ENCODE peak calls at places on chromosomes 16 and 17, in ten cellular contexts. E is lower lobe of right lung, U is midbrain, A is HFF-Myc, B is SJSA1, X is NCI-H1694, O is NT2/D1, F is HEK293T, S is frontal cortex, Q is cardiac muscle cell. P is an unnamed sample.
A peak's percentile ranks its signal among the peaks of the same experiment; 100 is the strongest.

GRCh38 chr16:51939371-51940005 is 607.5 kb downstream of the TOX3 start:
- DNase-seq in O (no peak), E (no peak), Q (no peak), A (no peak), S (no peak), U (no peak), B (no peak), F (no peak), X (peak; percentile 90), P (no peak)

GRCh38 chr17:78258323-78259229 is 27.1 kb downstream of the TMEM235 start:
- DNase-seq in O (no peak), E (peak; percentile 86), U (no peak), X (no peak), Q (peak; percentile 77), F (no peak), S (no peak), B (no peak), A (no peak), P (no peak)

GRCh38 chr16:58331024-58331707 is 36.3 kb upstream of the PRSS54 start:
- DNase-seq in S (no peak), O (peak; percentile 28), F (no peak), B (no peak), X (no peak), E (no peak), Q (no peak), A (no peak), U (no peak), P (no peak)

GRCh38 chr17:44987194-44987882 is 19.2 kb upstream of the C1QL1 start:
- DNase-seq in A (no peak), B (no peak), U (no peak), X (no peak), Q (no peak), F (no peak), O (no peak), S (no peak), E (no peak), P (no peak)

GRCh38 chr17:14331200-14331981 is 30.5 kb downstream of the HS3ST3B1 start:
- DNase-seq in U (no peak), O (no peak), F (no peak), B (no peak), X (no peak), E (no peak), Q (no peak), A (no peak), S (no peak), P (no peak)

GRCh38 chr17:29931253-29931932 is 1.4 kb upstream of the SSH2 start:
- DNase-seq in S (peak; percentile 41), U (peak; percentile 90), E (peak; percentile 63), B (peak; percentile 84), Q (peak; percentile 86), A (peak; percentile 73), O (no peak), F (peak; percentile 52), X (peak; percentile 96), P (no peak)

GRCh38 chr16:88536510-88536909 is 33.7 kb upstream of the ZC3H18 start:
- DNase-seq in X (no peak), U (no peak), F (no peak), O (no peak), Q (no peak), E (no peak), S (no peak), A (no peak), B (no peak), P (no peak)

GRCh38 chr17:49821466-49821865 is 26.4 kb downstream of the TAC4 start:
- DNase-seq in Q (no peak), S (no peak), U (no peak), F (no peak), X (no peak), O (no peak), B (no peak), A (no peak), E (no peak), P (no peak)

GRCh38 chr16:19645557-19645981 is 72.5 kb downstream of the KNOP1 start:
- DNase-seq in Q (peak; percentile 55), O (no peak), F (no peak), U (no peak), B (no peak), A (no peak), E (no peak), X (peak; percentile 29), S (no peak), P (no peak)

GRCh38 chr16:87550510-87550961 is 51.8 kb upstream of the JPH3 start:
- DNase-seq in X (no peak), S (peak; percentile 73), U (peak; percentile 8), B (no peak), Q (no peak), A (no peak), F (peak; percentile 75), E (peak; percentile 67), O (no peak), P (no peak)

GRCh38 chr17:64115043-64115698 is 14.8 kb downstream of the ERN1 start:
- DNase-seq in X (no peak), S (no peak), A (no peak), E (no peak), B (no peak), Q (peak; percentile 66), U (no peak), F (no peak), O (no peak), P (no peak)

GRCh38 chr16:14564323-14564722 is 65.7 kb downstream of the PARN start:
- DNase-seq in F (no peak), A (no peak), S (no peak), E (no peak), U (no peak), Q (no peak), B (no peak), O (no peak), X (no peak), P (no peak)

GRCh38 chr17:45782889-45783592 is 1.1 kb upstream of the CRHR1 start:
- DNase-seq in Q (peak; percentile 25), E (no peak), O (no peak), B (no peak), U (no peak), X (peak; percentile 54), F (peak; percentile 91), S (peak; percentile 66), A (no peak), P (no peak)

GRCh38 chr17:10698116-10698818 is 873 bp downstream of the ADPRM start:
- DNase-seq in Q (peak; percentile 55), U (no peak), O (no peak), X (no peak), F (peak; percentile 11), E (no peak), A (no peak), B (no peak), S (peak; percentile 13), P (no peak)

GRCh38 chr16:66107661-66108060 is 258.8 kb upstream of the CDH5 start:
- DNase-seq in E (no peak), B (no peak), A (no peak), X (no peak), U (no peak), O (no peak), Q (peak; percentile 91), F (no peak), S (peak; percentile 12), P (peak; percentile 80)

GRCh38 chr17:75877752-75878173 is 618 bp downstream of the TRIM47 start:
- DNase-seq in U (peak; percentile 47), Q (peak; percentile 78), O (no peak), A (no peak), S (peak; percentile 73), F (peak; percentile 85), X (no peak), B (peak; percentile 88), E (peak; percentile 86), P (no peak)

GRCh38 chr16:74673876-74674275 is 7.2 kb upstream of the RFWD3 start:
- DNase-seq in Q (no peak), B (no peak), F (no peak), X (no peak), U (no peak), A (no peak), S (no peak), E (no peak), O (no peak), P (no peak)

GRCh38 chr16:11715246-11715947 is 27.3 kb downstream of the TXNDC11 start:
- DNase-seq in F (no peak), A (no peak), Q (no peak), B (no peak), S (no peak), X (no peak), U (no peak), O (no peak), E (no peak), P (no peak)

GRCh38 chr17:57311281-57312216 is 55.2 kb downstream of the MSI2 start:
- DNase-seq in Q (no peak), B (no peak), O (no peak), X (no peak), A (no peak), E (no peak), S (no peak), U (no peak), F (no peak), P (no peak)

GRCh38 chr16:3780570-3780969 is 63.2 kb upstream of the TRAP1 start:
- DNase-seq in E (no peak), F (peak; percentile 24), A (no peak), Q (no peak), O (no peak), U (no peak), X (no peak), S (no peak), B (no peak), P (no peak)

GRCh38 chr17:62750502-62751349 is 57.4 kb downstream of the MARCHF10 start:
- DNase-seq in X (peak; percentile 98), O (no peak), F (no peak), S (no peak), B (no peak), E (no peak), Q (no peak), A (no peak), U (no peak), P (no peak)

GRCh38 chr16:86200722-86201121 is 301.8 kb downstream of the IRF8 start:
- DNase-seq in E (no peak), A (no peak), S (no peak), F (no peak), U (no peak), X (no peak), B (no peak), O (no peak), Q (no peak), P (no peak)

GRCh38 chr16:52113812-52114211 is 433.1 kb downstream of the TOX3 start:
- DNase-seq in S (no peak), B (no peak), A (no peak), E (no peak), F (no peak), Q (no peak), X (no peak), O (no peak), U (no peak), P (no peak)

GRCh38 chr17:31877341-31877740 is 18.3 kb upstream of the COPRS start:
- DNase-seq in B (no peak), X (no peak), O (no peak), S (no peak), E (no peak), A (no peak), U (no peak), Q (no peak), F (no peak), P (no peak)

GRCh38 chr16:24051125-24051524 is 205.0 kb upstream of the CACNG3 start:
- DNase-seq in X (no peak), E (no peak), A (no peak), Q (no peak), U (no peak), B (no peak), O (no peak), F (no peak), S (no peak), P (no peak)

GRCh38 chr16:4641876-4642275 is 17.2 kb downstream of the MGRN1 start:
- DNase-seq in F (no peak), S (no peak), U (no peak), B (no peak), X (no peak), E (no peak), O (no peak), A (no peak), Q (no peak), P (no peak)

GRCh38 chr16:74998481-74999207 is at the start of gene ZNRF1:
- DNase-seq in A (peak; percentile 38), X (peak; percentile 22), U (peak; percentile 80), B (peak; percentile 73), S (peak; percentile 92), F (peak; percentile 89), O (peak; percentile 75), Q (peak; percentile 86), E (peak; percentile 86), P (no peak)

GRCh38 chr17:59561042-59561441 is 4.4 kb upstream of the DHX40 start:
- DNase-seq in A (no peak), E (no peak), X (peak; percentile 4), U (no peak), O (no peak), Q (peak; percentile 41), B (peak; percentile 9), F (peak; percentile 17), S (no peak), P (no peak)